ENCODE peak calls at places on chromosomes 4 and X, in six cellular contexts. One of them, this sample, is unnamed. For H3K4me1, the result is how much of the 10 kb centered on the place peaks cover.

GRCh38 chr4:95165926-95166524 is 382.7 kb downstream of the UNC5C start:
- DNase-seq in CD8-positive, alpha-beta memory T cell: no peak
- DNase-seq in naive thymus-derived CD4-positive, alpha-beta T cell: peak
- DNase-seq in right atrium auricular region: no peak
- DNase-seq in aorta: no peak
- DNase-seq in GM23248: peak
- DNase-seq in this sample: no peak

GRCh38 chr4:117529401-117529800 is 444.0 kb upstream of the TRAM1L1 start:
- DNase-seq in CD8-positive, alpha-beta memory T cell: no peak
- DNase-seq in naive thymus-derived CD4-positive, alpha-beta T cell: no peak
- DNase-seq in right atrium auricular region: no peak
- DNase-seq in aorta: no peak
- DNase-seq in GM23248: no peak
- DNase-seq in this sample: no peak

GRCh38 chr4:165079476-165079875 is 25.8 kb downstream of the TRIM75 start:
- DNase-seq in CD8-positive, alpha-beta memory T cell: no peak
- DNase-seq in naive thymus-derived CD4-positive, alpha-beta T cell: no peak
- DNase-seq in right atrium auricular region: peak
- DNase-seq in aorta: no peak
- DNase-seq in GM23248: no peak
- DNase-seq in this sample: peak

GRCh38 chr4:47668810-47669408 is 169.0 kb downstream of the CORIN start:
- DNase-seq in CD8-positive, alpha-beta memory T cell: no peak
- DNase-seq in naive thymus-derived CD4-positive, alpha-beta T cell: peak
- DNase-seq in right atrium auricular region: no peak
- DNase-seq in aorta: no peak
- DNase-seq in GM23248: peak
- DNase-seq in this sample: no peak

GRCh38 chr4:7788193-7788592 is 151.5 kb downstream of the AFAP1 start:
- DNase-seq in CD8-positive, alpha-beta memory T cell: no peak
- DNase-seq in naive thymus-derived CD4-positive, alpha-beta T cell: no peak
- DNase-seq in right atrium auricular region: no peak
- DNase-seq in aorta: no peak
- DNase-seq in GM23248: no peak
- DNase-seq in this sample: no peak

GRCh38 chr4:73139991-73140390 is 70.5 kb upstream of the COX18 start:
- DNase-seq in CD8-positive, alpha-beta memory T cell: no peak
- DNase-seq in naive thymus-derived CD4-positive, alpha-beta T cell: no peak
- DNase-seq in right atrium auricular region: no peak
- DNase-seq in aorta: no peak
- DNase-seq in GM23248: no peak
- DNase-seq in this sample: no peak

GRCh38 chr4:113145519-113146291 is 96.3 kb downstream of the ANK2 start:
- DNase-seq in CD8-positive, alpha-beta memory T cell: no peak
- DNase-seq in naive thymus-derived CD4-positive, alpha-beta T cell: no peak
- DNase-seq in right atrium auricular region: no peak
- DNase-seq in aorta: no peak
- DNase-seq in GM23248: peak
- DNase-seq in this sample: no peak

GRCh38 chr4:118869808-118870342 is 18.8 kb upstream of the SYNPO2 start:
- DNase-seq in CD8-positive, alpha-beta memory T cell: no peak
- DNase-seq in naive thymus-derived CD4-positive, alpha-beta T cell: no peak
- DNase-seq in right atrium auricular region: no peak
- DNase-seq in aorta: no peak
- DNase-seq in GM23248: peak
- DNase-seq in this sample: no peak

GRCh38 chr4:72568959-72569718 is at the start of gene ADAMTS3:
- DNase-seq in CD8-positive, alpha-beta memory T cell: no peak
- DNase-seq in naive thymus-derived CD4-positive, alpha-beta T cell: no peak
- DNase-seq in right atrium auricular region: peak
- DNase-seq in aorta: peak
- DNase-seq in GM23248: peak
- DNase-seq in this sample: peak

GRCh38 chrX:68498508-68499379 is at the start of gene YIPF6:
- DNase-seq in CD8-positive, alpha-beta memory T cell: peak
- DNase-seq in naive thymus-derived CD4-positive, alpha-beta T cell: peak
- DNase-seq in right atrium auricular region: peak
- DNase-seq in aorta: peak
- DNase-seq in GM23248: peak
- DNase-seq in this sample: peak

GRCh38 chrX:116961872-116962582 is 499.3 kb upstream of the CT83 start:
- DNase-seq in CD8-positive, alpha-beta memory T cell: no peak
- DNase-seq in naive thymus-derived CD4-positive, alpha-beta T cell: no peak
- DNase-seq in right atrium auricular region: no peak
- DNase-seq in aorta: peak
- DNase-seq in GM23248: peak
- DNase-seq in this sample: no peak

GRCh38 chr4:579543-580175 is 3.6 kb upstream of the TMEM271 start:
- DNase-seq in CD8-positive, alpha-beta memory T cell: no peak
- DNase-seq in naive thymus-derived CD4-positive, alpha-beta T cell: no peak
- DNase-seq in right atrium auricular region: no peak
- DNase-seq in aorta: no peak
- DNase-seq in GM23248: no peak
- DNase-seq in this sample: no peak

GRCh38 chr4:163748474-163748873 is 254.0 kb downstream of the TMA16 start:
- DNase-seq in CD8-positive, alpha-beta memory T cell: no peak
- DNase-seq in naive thymus-derived CD4-positive, alpha-beta T cell: no peak
- DNase-seq in right atrium auricular region: no peak
- DNase-seq in aorta: no peak
- DNase-seq in GM23248: peak
- DNase-seq in this sample: no peak

GRCh38 chr4:47486306-47486705 is 1.2 kb downstream of the ATP10D start:
- DNase-seq in CD8-positive, alpha-beta memory T cell: no peak
- DNase-seq in naive thymus-derived CD4-positive, alpha-beta T cell: no peak
- DNase-seq in right atrium auricular region: no peak
- DNase-seq in aorta: no peak
- DNase-seq in GM23248: peak
- DNase-seq in this sample: no peak

GRCh38 chr4:54961357-54961975 is 163.9 kb downstream of the KDR start:
- DNase-seq in CD8-positive, alpha-beta memory T cell: no peak
- DNase-seq in naive thymus-derived CD4-positive, alpha-beta T cell: peak
- DNase-seq in right atrium auricular region: no peak
- DNase-seq in aorta: no peak
- DNase-seq in GM23248: peak
- DNase-seq in this sample: no peak

GRCh38 chr4:101970555-101970954 is 180.0 kb downstream of the BANK1 start:
- DNase-seq in CD8-positive, alpha-beta memory T cell: no peak
- DNase-seq in naive thymus-derived CD4-positive, alpha-beta T cell: no peak
- DNase-seq in right atrium auricular region: no peak
- DNase-seq in aorta: no peak
- DNase-seq in GM23248: no peak
- DNase-seq in this sample: no peak
- H3K4me1 ChIP-seq in CD8-positive, alpha-beta memory T cell: under half
- H3K4me1 ChIP-seq in naive thymus-derived CD4-positive, alpha-beta T cell: under half
- H3K4me1 ChIP-seq in right atrium auricular region: under half
- H3K4me1 ChIP-seq in aorta: under half
- H3K4me1 ChIP-seq in GM23248: under half
- H3K4me1 ChIP-seq in this sample: under half

DNA sequence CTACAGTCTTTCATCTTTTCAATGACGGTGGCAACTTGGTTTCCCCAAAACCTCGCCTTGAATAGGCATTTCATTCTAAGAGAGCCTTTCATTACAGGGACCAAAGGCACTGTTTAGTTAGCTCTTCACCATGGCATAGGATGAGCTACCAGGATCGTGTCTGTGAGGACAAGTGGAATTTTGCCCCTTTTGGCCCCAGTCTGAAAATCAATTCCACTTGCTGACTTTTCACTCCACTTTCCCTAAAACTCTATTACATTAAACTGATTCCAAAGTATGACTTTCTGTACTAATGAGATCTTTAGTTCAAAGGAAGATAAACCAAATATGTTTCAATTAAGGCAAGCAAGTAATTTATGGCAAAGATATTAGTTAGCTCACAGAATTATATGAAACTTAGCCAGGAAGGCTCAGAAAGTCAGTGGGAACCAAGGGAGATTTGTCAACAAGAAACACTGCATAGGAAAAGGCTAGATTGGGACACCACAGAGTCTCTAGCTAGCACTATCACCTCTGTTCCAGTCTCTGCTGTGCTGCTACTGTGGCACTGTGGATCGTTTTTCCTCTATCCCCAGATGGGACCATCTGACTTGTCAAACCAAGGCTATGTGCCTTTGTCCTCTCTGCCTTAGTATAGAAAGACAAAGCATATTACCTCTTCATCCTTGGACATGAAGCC is 145.6 kb downstream of the SLC7A11 start:
- DNase-seq in CD8-positive, alpha-beta memory T cell: no peak
- DNase-seq in naive thymus-derived CD4-positive, alpha-beta T cell: no peak
- DNase-seq in right atrium auricular region: no peak
- DNase-seq in aorta: no peak
- DNase-seq in GM23248: no peak
- DNase-seq in this sample: no peak
- H3K4me1 ChIP-seq in CD8-positive, alpha-beta memory T cell: under half
- H3K4me1 ChIP-seq in naive thymus-derived CD4-positive, alpha-beta T cell: under half
- H3K4me1 ChIP-seq in right atrium auricular region: under half
- H3K4me1 ChIP-seq in aorta: under half
- H3K4me1 ChIP-seq in GM23248: under half
- H3K4me1 ChIP-seq in this sample: under half

DNA sequence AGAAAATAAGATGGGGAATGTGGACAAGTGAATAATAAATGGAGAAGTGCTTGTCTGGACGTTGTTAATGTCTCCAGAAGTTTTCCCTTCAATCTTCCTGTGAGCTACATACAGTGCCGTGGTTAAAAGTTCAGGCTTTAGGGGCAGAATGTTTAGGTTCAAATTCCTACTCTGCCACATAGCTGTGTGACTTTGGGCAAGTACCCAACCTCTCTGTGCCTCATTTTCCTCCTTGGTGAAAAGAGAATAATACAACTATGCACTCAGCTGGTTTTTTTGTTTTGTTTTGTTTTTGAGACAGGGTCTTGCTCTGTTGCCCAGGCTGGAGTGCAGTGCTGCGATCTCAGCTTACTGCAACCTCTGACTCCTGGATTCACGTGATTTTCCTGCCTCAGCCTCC is 143.5 kb downstream of the CHIC2 start:
- DNase-seq in CD8-positive, alpha-beta memory T cell: no peak
- DNase-seq in naive thymus-derived CD4-positive, alpha-beta T cell: no peak
- DNase-seq in right atrium auricular region: no peak
- DNase-seq in aorta: no peak
- DNase-seq in GM23248: no peak
- DNase-seq in this sample: no peak
- H3K4me1 ChIP-seq in CD8-positive, alpha-beta memory T cell: under half
- H3K4me1 ChIP-seq in naive thymus-derived CD4-positive, alpha-beta T cell: under half
- H3K4me1 ChIP-seq in right atrium auricular region: under half
- H3K4me1 ChIP-seq in aorta: under half
- H3K4me1 ChIP-seq in GM23248: under half
- H3K4me1 ChIP-seq in this sample: under half

GRCh38 chr4:108115168-108115526 is 53.6 kb downstream of the LEF1 start:
- DNase-seq in CD8-positive, alpha-beta memory T cell: no peak
- DNase-seq in naive thymus-derived CD4-positive, alpha-beta T cell: no peak
- DNase-seq in right atrium auricular region: no peak
- DNase-seq in aorta: no peak
- DNase-seq in GM23248: no peak
- DNase-seq in this sample: no peak
- H3K4me1 ChIP-seq in CD8-positive, alpha-beta memory T cell: half or more
- H3K4me1 ChIP-seq in naive thymus-derived CD4-positive, alpha-beta T cell: half or more
- H3K4me1 ChIP-seq in right atrium auricular region: under half
- H3K4me1 ChIP-seq in aorta: under half
- H3K4me1 ChIP-seq in GM23248: under half
- H3K4me1 ChIP-seq in this sample: under half

GRCh38 chr4:25916870-25917269 is 2.9 kb downstream of the SMIM20 start:
- DNase-seq in CD8-positive, alpha-beta memory T cell: no peak
- DNase-seq in naive thymus-derived CD4-positive, alpha-beta T cell: no peak
- DNase-seq in right atrium auricular region: no peak
- DNase-seq in aorta: no peak
- DNase-seq in GM23248: peak
- DNase-seq in this sample: no peak
- H3K4me1 ChIP-seq in CD8-positive, alpha-beta memory T cell: under half
- H3K4me1 ChIP-seq in naive thymus-derived CD4-positive, alpha-beta T cell: under half
- H3K4me1 ChIP-seq in right atrium auricular region: under half
- H3K4me1 ChIP-seq in aorta: under half
- H3K4me1 ChIP-seq in GM23248: under half
- H3K4me1 ChIP-seq in this sample: under half